ENCODE peak calls at places on chromosomes 3 and 15, in five cellular contexts. P is psoas muscle, Z is thoracic aorta, E is cardiac muscle cell, C is right atrium auricular region. L is an unnamed sample. For H3K9me3, the result is how much of the 10 kb centered on the place peaks cover.

GRCh38 chr15:70596354-70597055 is 166.9 kb downstream of the UACA start:
- DNase-seq in P (no peak), Z (no peak), E (peak), C (peak), L (no peak)

GRCh38 chr3:190306513-190307163 is 15.6 kb downstream of the CLDN1 start:
- DNase-seq in P (no peak), Z (no peak), E (peak), C (no peak), L (no peak)

GRCh38 chr3:184715943-184716651 is 4.2 kb upstream of the MAGEF1 start:
- DNase-seq in P (no peak), Z (no peak), E (peak), C (peak), L (no peak)

GRCh38 chr3:112002458-112002971 is 3.8 kb downstream of the TAGLN3 start:
- DNase-seq in P (no peak), Z (no peak), E (no peak), C (no peak), L (no peak)

GRCh38 chr15:62360286-62360685 is 195.2 kb upstream of the C2CD4B start:
- DNase-seq in P (no peak), Z (no peak), E (no peak), C (no peak), L (no peak)

GRCh38 chr3:14823910-14824629 is 5.3 kb downstream of the FGD5 start:
- DNase-seq in P (no peak), Z (no peak), E (no peak), C (no peak), L (no peak)

GRCh38 chr3:17775073-17775472 is 32.6 kb upstream of the TBC1D5 start:
- DNase-seq in P (no peak), Z (no peak), E (no peak), C (no peak), L (no peak)

GRCh38 chr15:74843891-74844299 is 939 bp upstream of the ULK3 start:
- DNase-seq in P (no peak), Z (no peak), E (no peak), C (no peak), L (no peak)

GRCh38 chr15:57686657-57687056 is 19.9 kb upstream of the POLR2M start:
- DNase-seq in P (no peak), Z (no peak), E (peak), C (no peak), L (no peak)

GRCh38 chr3:15637131-15637951 is 35.8 kb downstream of the BTD start:
- DNase-seq in P (no peak), Z (no peak), E (no peak), C (no peak), L (no peak)

GRCh38 chr3:127351775-127352350 is 64.0 kb upstream of the PRR20G start:
- DNase-seq in P (no peak), Z (no peak), E (no peak), C (peak), L (no peak)

GRCh38 chr3:16288664-16289063 is 23.7 kb downstream of the OXNAD1 start:
- DNase-seq in P (peak), Z (no peak), E (no peak), C (no peak), L (no peak)

GRCh38 chr3:16242177-16242576 is 22.6 kb downstream of the DPH3 start:
- DNase-seq in P (no peak), Z (no peak), E (no peak), C (no peak), L (no peak)

GRCh38 chr15:96031426-96031825 is 299.1 kb upstream of the NR2F2 start:
- DNase-seq in P (no peak), Z (no peak), E (no peak), C (no peak), L (no peak)
- H3K9me3 ChIP-seq in P (under half), Z (under half), E (under half), C (under half), L (under half)

DNA sequence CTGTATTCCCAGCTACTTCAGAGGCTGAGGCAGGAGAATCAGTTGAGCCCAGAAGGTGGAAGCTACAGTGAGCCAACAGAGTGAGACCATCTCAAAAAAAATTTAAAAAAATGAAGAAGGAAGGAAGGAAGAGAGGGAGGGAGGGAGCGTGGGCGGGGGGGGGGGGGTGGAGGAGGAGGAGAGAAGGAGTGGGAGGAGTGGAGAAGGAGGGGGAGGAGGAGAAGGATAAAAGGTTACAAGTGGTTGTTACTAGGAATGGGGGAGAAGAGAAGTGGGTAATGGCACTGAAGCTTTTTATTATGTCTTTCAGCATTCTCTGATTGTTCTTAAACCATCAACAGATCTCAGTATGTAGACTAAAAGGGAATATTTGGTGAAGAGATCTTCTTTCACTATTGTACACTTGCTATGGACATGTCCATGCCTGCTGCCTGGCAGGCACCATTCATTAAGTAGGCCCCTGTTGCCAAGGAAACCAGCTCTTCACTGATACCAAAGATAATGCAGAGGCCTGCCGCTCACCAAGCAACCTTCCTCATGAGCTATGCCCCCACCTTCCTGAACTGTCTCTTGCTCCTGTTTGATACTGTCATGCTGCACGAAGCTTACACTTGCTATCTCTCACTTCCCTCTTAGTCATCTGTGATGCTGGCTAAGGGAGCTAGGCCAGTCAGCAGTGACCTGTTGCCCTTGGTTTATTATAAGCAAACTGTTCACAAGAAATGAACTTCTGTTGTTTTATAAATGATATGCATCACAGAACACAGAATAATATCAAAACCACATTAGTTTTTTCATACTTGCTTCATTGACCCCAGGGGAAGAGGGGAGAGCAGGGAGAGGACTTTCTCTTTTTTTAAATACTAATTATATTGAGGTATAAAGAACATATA is 23.1 kb downstream of the EPM2AIP1 start:
- DNase-seq in P (no peak), Z (no peak), E (peak), C (no peak), L (no peak)
- H3K27ac ChIP-seq in P (no peak), Z (no peak), E (peak), C (peak), L (no peak)

GRCh38 chr3:139870000-139870675 is 64.8 kb upstream of the CLSTN2 start:
- DNase-seq in P (no peak), Z (no peak), E (no peak), C (no peak), L (no peak)
- H3K9me3 ChIP-seq in P (under half), Z (under half), E (under half), C (under half), L (under half)

GRCh38 chr3:23826382-23827061 is 20.8 kb downstream of the UBE2E1 start:
- DNase-seq in P (no peak), Z (no peak), E (no peak), C (no peak), L (peak)
- H3K27ac ChIP-seq in P (no peak), Z (no peak), E (peak), C (no peak), L (no peak)

DNA sequence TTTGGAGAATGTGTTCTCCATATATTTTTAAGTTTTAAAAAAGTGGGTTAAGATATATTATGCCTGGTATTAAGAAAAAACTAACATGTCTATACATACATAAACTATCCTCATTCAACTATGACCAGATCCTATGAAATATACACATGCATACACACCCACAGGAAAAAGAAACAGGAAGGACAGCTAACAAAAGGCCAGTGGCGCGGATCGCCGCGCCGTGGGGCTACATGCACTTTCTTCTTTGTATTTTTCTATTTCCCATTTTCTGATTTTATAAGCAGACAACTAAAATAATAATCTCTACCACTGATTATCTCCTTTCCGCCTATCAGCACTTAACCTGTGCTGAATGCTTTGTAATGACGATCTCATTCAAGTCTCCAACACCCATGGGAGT is 160.1 kb downstream of the OR4M2 start:
- DNase-seq in P (no peak), Z (no peak), E (no peak), C (no peak), L (no peak)
- H3K9me3 ChIP-seq in P (under half), Z (under half), E (under half), C (under half), L (under half)